ENCODE peak calls at places on chromosome 18, in seven cellular contexts. O is PC-3; Z is CD8-positive, alpha-beta memory T cell; R is testis; Q is brain microvascular endothelial cell; B is PC-9; X is fibroblast of lung. H is an unnamed sample.

GRCh38 chr18:76471593-76471992 is 23.4 kb downstream of the ZNF516 start:
- DNase-seq in B (no peak), Q (no peak), Z (no peak), X (no peak), R (no peak), O (no peak), H (no peak)

GRCh38 chr18:55038162-55038561 is 78.9 kb upstream of the CCDC68 start:
- DNase-seq in Q (no peak), X (peak), R (no peak), Z (no peak), O (peak), B (no peak), H (no peak)

GRCh38 chr18:10131036-10131774 is 217.4 kb downstream of the VAPA start:
- DNase-seq in B (no peak), X (no peak), O (no peak), Z (no peak), R (no peak), Q (no peak), H (peak)

GRCh38 chr18:39500320-39500719 is 1934.7 kb upstream of the CELF4 start:
- DNase-seq in B (no peak), R (no peak), Z (no peak), Q (no peak), O (no peak), X (no peak), H (no peak)

GRCh38 chr18:31610841-31611240 is 19.2 kb downstream of the TTR start:
- DNase-seq in R (no peak), Q (no peak), O (peak), Z (no peak), B (no peak), X (no peak), H (peak)

GRCh38 chr18:46953195-46953594 is 35.8 kb downstream of the KATNAL2 start:
- DNase-seq in Z (no peak), O (no peak), B (no peak), Q (no peak), X (no peak), R (no peak), H (no peak)

GRCh38 chr18:46920067-46920466 is 2.7 kb downstream of the KATNAL2 start:
- DNase-seq in O (no peak), X (no peak), R (no peak), B (no peak), Z (no peak), Q (no peak), H (no peak)

GRCh38 chr18:59885579-59886163 is 14.1 kb upstream of the PMAIP1 start:
- DNase-seq in B (peak), O (peak), Q (peak), Z (peak), X (peak), R (no peak), H (no peak)

GRCh38 chr18:63025251-63025710 is 294.3 kb downstream of the BCL2 start:
- DNase-seq in X (no peak), Z (no peak), R (peak), Q (no peak), O (peak), B (no peak), H (peak)

GRCh38 chr18:28079883-28080282 is 97.0 kb downstream of the CDH2 start:
- DNase-seq in Q (no peak), X (no peak), O (no peak), Z (no peak), R (no peak), B (no peak), H (no peak)
- H3K27ac ChIP-seq in Q (no peak), X (no peak), O (no peak), Z (no peak), R (no peak), B (no peak), H (peak)

DNA sequence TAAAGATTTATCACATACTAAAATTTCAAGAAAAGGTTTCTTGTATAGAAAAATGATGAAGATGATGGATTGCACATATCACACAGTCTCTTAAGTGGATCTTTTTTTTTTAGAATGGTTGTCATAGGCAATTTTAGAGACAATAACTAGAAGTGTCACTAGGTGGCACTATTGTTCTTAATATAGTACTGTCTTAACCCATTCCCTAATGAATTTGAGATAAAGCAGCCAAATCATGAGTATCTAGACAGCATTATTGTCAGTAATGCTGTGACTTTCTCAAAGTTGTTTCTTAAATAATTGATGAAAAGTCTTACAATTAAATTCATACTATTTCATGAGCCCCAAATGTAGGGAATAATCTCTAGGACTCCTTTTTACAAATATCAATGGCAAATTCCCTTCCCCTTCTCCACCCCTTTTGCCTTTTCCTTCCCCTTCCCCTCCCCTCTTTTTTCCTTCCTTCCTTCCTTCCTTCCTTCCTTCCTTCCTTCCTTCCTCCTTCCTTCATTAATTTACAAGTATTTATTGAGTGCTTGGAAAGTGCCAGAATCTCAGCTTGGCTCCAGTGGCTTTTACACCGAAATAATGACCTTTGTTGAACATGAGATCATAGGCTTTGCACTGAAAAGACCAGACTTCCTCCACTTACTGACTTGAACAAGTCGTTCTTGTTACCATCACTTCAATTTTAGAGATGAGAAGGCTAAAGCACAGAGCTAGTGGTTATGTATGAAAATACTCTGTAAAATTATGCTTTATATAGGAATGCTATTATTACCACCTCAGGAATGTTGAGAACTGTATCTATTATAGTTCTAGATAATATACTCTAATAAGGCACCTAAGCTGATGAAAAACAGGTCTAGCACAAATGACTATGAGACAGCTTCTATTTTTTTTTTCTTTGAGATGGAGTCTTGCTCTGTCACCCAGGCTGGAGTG is 19.8 kb downstream of the MYL12B start:
- DNase-seq in R (no peak), O (peak), Z (no peak), Q (no peak), X (peak), B (peak), H (peak)
- H3K27ac ChIP-seq in R (no peak), O (no peak), Z (no peak), Q (no peak), X (no peak), B (peak), H (peak)

GRCh38 chr18:26227051-26227672 is 917 bp downstream of the TAF4B start:
- DNase-seq in X (no peak), B (no peak), Z (no peak), R (no peak), Q (no peak), O (peak), H (peak)
- H3K27ac ChIP-seq in X (no peak), B (no peak), Z (peak), R (peak), Q (peak), O (no peak), H (no peak)

GRCh38 chr18:8788503-8789429 is 83.4 kb downstream of the MTCL1 start:
- DNase-seq in O (no peak), R (peak), Z (no peak), X (peak), B (no peak), Q (no peak), H (peak)

GRCh38 chr18:8785855-8786765 is 80.8 kb downstream of the MTCL1 start:
- DNase-seq in O (no peak), Z (no peak), X (no peak), Q (no peak), B (no peak), R (peak), H (no peak)

GRCh38 chr18:8785261-8785660 is 79.9 kb downstream of the MTCL1 start:
- DNase-seq in Q (no peak), B (no peak), Z (no peak), X (no peak), O (no peak), R (peak), H (no peak)

GRCh38 chr18:8786766-8787670 is 81.7 kb downstream of the MTCL1 start:
- DNase-seq in X (no peak), O (no peak), Z (no peak), Q (no peak), R (peak), B (no peak), H (no peak)

GRCh38 chr18:8787764-8788163 is 82.4 kb downstream of the MTCL1 start:
- DNase-seq in Z (no peak), R (no peak), O (no peak), B (no peak), Q (no peak), X (no peak), H (no peak)
- H3K27ac ChIP-seq in Z (no peak), R (peak), O (no peak), B (no peak), Q (no peak), X (no peak), H (no peak)

DNA sequence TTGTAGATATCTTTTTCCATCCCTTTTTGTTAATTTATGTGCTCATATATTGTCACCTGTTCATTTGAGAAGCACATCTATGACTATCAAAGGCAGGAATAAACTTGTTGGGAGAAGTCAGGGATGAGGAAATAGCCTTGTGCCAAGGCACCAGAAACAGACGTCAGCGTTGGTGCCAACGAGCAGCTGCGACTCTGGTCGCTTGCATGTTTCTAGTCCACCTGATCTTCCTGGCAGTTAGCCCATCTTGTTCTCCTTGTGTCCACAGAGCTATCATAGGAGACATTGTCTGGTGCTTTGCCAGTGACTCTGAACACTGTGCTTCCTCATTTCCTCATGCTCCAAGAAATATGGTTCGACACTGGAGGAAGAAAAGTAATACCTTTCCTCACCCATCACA is 374.4 kb downstream of the PTPRM start:
- DNase-seq in Z (no peak), R (peak), Q (no peak), O (no peak), X (no peak), B (no peak), H (no peak)
- H3K27ac ChIP-seq in Z (no peak), R (no peak), Q (no peak), O (no peak), X (no peak), B (no peak), H (no peak)

H was measured in cardiac muscle cell.